ENCODE peak calls at places on chromosome 15, in nine cellular contexts. L, O, I, K, T, N, S, Y and B are unnamed samples. For H3K27me3, the result is how much of the 10 kb centered on the place peaks cover.

GRCh38 chr15:36887214-36888017 is 212.9 kb downstream of the MEIS2 start:
- DNase-seq in O (no peak), I (no peak), L (no peak), S (no peak), K (no peak), N (no peak), T (no peak), Y (no peak), B (no peak)

GRCh38 chr15:85494035-85494793 is 113.8 kb downstream of the AKAP13 start:
- DNase-seq in N (no peak), L (no peak), I (peak), O (no peak), K (no peak), Y (peak), T (peak), S (no peak), B (no peak)

GRCh38 chr15:33067456-33067855 is 127.1 kb downstream of the FMN1 start:
- DNase-seq in O (no peak), S (no peak), L (no peak), Y (no peak), T (no peak), N (no peak), K (no peak), I (no peak), B (no peak)

GRCh38 chr15:58203537-58203936 is 65.4 kb downstream of the AQP9 start:
- DNase-seq in I (no peak), N (no peak), T (no peak), K (no peak), Y (peak), S (no peak), L (no peak), O (peak), B (no peak)

GRCh38 chr15:45242289-45242688 is 9.7 kb upstream of the SLC28A2 start:
- DNase-seq in L (no peak), T (no peak), O (no peak), Y (no peak), I (no peak), K (no peak), N (no peak), S (no peak), B (no peak)

GRCh38 chr15:75694241-75695182 is 18.1 kb downstream of the CSPG4 start:
- DNase-seq in N (no peak), K (no peak), T (no peak), Y (peak), S (peak), L (peak), O (peak), I (no peak), B (peak)

GRCh38 chr15:74176262-74177208 is 3.0 kb downstream of the ISLR start:
- DNase-seq in N (no peak), T (no peak), I (no peak), O (no peak), L (peak), Y (no peak), K (no peak), S (no peak), B (no peak)

GRCh38 chr15:101357333-101357732 is 62.3 kb upstream of the SNRPA1 start:
- DNase-seq in O (no peak), N (no peak), Y (no peak), L (no peak), K (no peak), I (no peak), T (no peak), S (peak), B (no peak)

GRCh38 chr15:78651930-78652655 is 11.1 kb upstream of the CHRNB4 start:
- DNase-seq in L (no peak), N (no peak), I (no peak), T (no peak), O (no peak), K (no peak), S (no peak), Y (no peak), B (no peak)

GRCh38 chr15:95760508-95760907 is 570.0 kb upstream of the NR2F2 start:
- DNase-seq in L (no peak), Y (peak), S (no peak), N (peak), I (peak), O (no peak), K (no peak), T (no peak), B (no peak)

GRCh38 chr15:54273928-54274327 is 295.7 kb downstream of the UNC13C start:
- DNase-seq in S (no peak), L (no peak), K (no peak), Y (no peak), O (no peak), I (no peak), T (no peak), N (peak), B (no peak)

GRCh38 chr15:71349736-71350515 is 234.7 kb downstream of the THSD4 start:
- DNase-seq in T (no peak), K (no peak), O (no peak), S (no peak), N (no peak), L (no peak), Y (no peak), I (no peak), B (no peak)

GRCh38 chr15:75163150-75163564 is 38.5 kb upstream of the C15orf39 start:
- DNase-seq in O (peak), K (no peak), N (no peak), I (no peak), S (no peak), T (no peak), Y (no peak), L (no peak), B (no peak)

GRCh38 chr15:59632714-59633113 is 21.1 kb downstream of the GCNT3 start:
- DNase-seq in S (no peak), I (no peak), N (no peak), Y (no peak), O (no peak), L (no peak), T (no peak), K (no peak), B (no peak)

GRCh38 chr15:101439920-101440319 is 49.6 kb downstream of the PCSK6 start:
- DNase-seq in N (no peak), I (no peak), O (no peak), S (peak), K (no peak), L (no peak), T (no peak), Y (no peak), B (no peak)

GRCh38 chr15:93088981-93089854 is at the start of gene RGMA:
- DNase-seq in K (no peak), I (no peak), O (no peak), L (peak), T (no peak), N (no peak), S (no peak), Y (no peak), B (no peak)
- H3K27me3 ChIP-seq in K (under half), I (under half), O (under half), L (under half), T (under half), N (half or more), S (half or more), Y (under half), B (half or more)

GRCh38 chr15:49986326-49986725 is 132.7 kb downstream of the ATP8B4 start:
- DNase-seq in L (no peak), Y (no peak), K (no peak), T (no peak), I (no peak), O (no peak), N (no peak), S (no peak), B (no peak)

GRCh38 chr15:49987896-49988295 is 131.1 kb downstream of the ATP8B4 start:
- DNase-seq in S (no peak), O (no peak), Y (no peak), N (no peak), L (no peak), K (no peak), I (no peak), T (no peak), B (no peak)

GRCh38 chr15:49985463-49985862 is 133.6 kb downstream of the ATP8B4 start:
- DNase-seq in L (no peak), N (no peak), O (no peak), I (no peak), K (no peak), Y (no peak), S (no peak), T (no peak), B (no peak)

GRCh38 chr15:49988766-49989165 is 130.3 kb downstream of the ATP8B4 start:
- DNase-seq in Y (no peak), K (no peak), T (no peak), N (no peak), I (no peak), L (no peak), S (no peak), O (no peak), B (no peak)

GRCh38 chr15:49987198-49987785 is 131.7 kb downstream of the ATP8B4 start:
- DNase-seq in Y (no peak), T (no peak), K (no peak), O (no peak), S (no peak), I (no peak), L (no peak), N (no peak), B (no peak)
- TF ChIP-seq POLR2AphosphoS5 in Y (no peak), T (no peak), K (no peak), O (no peak), S (no peak), I (no peak), L (no peak), N (no peak), B (no peak)

GRCh38 chr15:63778800-63779199 is 54.9 kb downstream of the HERC1 start:
- DNase-seq in T (no peak), K (no peak), S (no peak), N (no peak), O (no peak), I (no peak), Y (no peak), L (no peak), B (no peak)
- H3K27me3 ChIP-seq in T (under half), K (under half), S (under half), N (under half), O (under half), I (under half), Y (under half), L (under half), B (under half)

GRCh38 chr15:89954541-89954940 is 41.8 kb upstream of the ARPIN start:
- DNase-seq in L (no peak), Y (no peak), T (no peak), S (no peak), N (no peak), K (no peak), I (no peak), O (no peak), B (no peak)

GRCh38 chr15:89963301-89964288 is 37.5 kb upstream of the ZNF710 start:
- DNase-seq in O (no peak), I (no peak), K (no peak), Y (no peak), N (peak), T (no peak), L (no peak), S (peak), B (no peak)

GRCh38 chr15:89958107-89958805 is 42.9 kb upstream of the ZNF710 start:
- DNase-seq in K (peak), N (no peak), T (no peak), Y (no peak), S (peak), O (no peak), I (no peak), L (no peak), B (peak)
- TF ChIP-seq POLR2AphosphoS5 in K (no peak), N (no peak), T (no peak), Y (no peak), S (no peak), O (no peak), I (no peak), L (no peak), B (no peak)

DNA sequence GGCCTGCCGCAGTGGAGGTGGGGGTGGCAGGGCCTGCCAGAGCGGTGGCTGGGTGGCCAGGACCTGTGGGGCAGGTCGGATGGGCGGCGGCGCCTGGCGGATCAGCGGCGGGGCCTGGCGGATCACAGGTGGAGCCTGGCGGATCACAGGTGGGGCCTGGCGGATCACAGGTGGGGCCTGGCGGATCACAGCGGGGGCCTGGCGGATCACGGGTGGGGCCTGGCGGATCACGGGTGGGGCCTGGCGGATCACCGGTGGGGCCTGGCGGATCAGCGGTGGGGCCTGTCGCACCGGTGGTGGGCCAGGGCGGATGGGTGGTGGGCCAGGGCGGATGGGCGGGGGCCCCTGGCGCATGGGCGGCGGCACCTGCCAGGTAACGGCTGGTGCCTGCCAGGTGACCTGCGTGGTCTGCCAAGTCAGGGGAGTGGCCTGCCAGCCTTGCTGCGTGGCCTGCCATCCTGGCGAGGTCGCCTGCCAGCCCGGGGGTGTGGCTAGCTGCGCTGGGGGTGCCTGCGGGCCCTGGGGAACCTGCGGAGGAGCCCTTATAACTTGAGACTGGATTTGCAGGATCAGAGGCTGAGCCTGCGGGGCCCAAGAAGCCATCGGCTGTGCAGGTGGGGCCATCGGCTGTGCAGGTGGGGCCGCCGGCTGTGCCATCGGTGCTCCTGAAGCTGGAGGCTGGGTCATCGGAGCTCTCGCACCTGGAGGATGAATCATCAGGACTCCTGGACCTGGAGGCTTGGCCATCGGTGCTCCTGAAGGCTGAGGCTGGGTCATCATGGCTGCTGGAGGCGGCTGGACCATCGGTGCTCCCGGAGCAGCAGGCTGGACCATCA is 1.3 kb downstream of the MAGEL2 start:
- DNase-seq in L (no peak), O (no peak), S (no peak), I (no peak), T (no peak), K (no peak), N (no peak), Y (no peak), B (no peak)
- H3K27me3 ChIP-seq in L (under half), O (under half), S (under half), I (under half), T (under half), K (under half), N (under half), Y (under half), B (under half)

GRCh38 chr15:63502137-63502801 is 2.1 kb upstream of the USP3 start:
- DNase-seq in N (no peak), K (peak), S (peak), O (no peak), Y (peak), T (no peak), I (peak), L (no peak), B (peak)

GRCh38 chr15:63502843-63503738 is 1.3 kb upstream of the USP3 start:
- DNase-seq in N (peak), L (peak), O (peak), Y (peak), K (peak), T (peak), S (peak), I (peak), B (peak)

GRCh38 chr15:63504979-63505841 is 817 bp downstream of the USP3 start:
- DNase-seq in S (peak), O (peak), N (peak), I (no peak), T (no peak), K (peak), L (peak), Y (peak), B (peak)

GRCh38 chr15:63504247-63504978 is at the start of gene USP3:
- DNase-seq in Y (peak), S (peak), N (peak), I (peak), L (peak), O (peak), K (peak), T (peak), B (peak)

GRCh38 chr15:63503739-63504246 is 600 bp upstream of the USP3 start:
- DNase-seq in N (peak), S (peak), T (peak), Y (peak), O (peak), I (peak), L (peak), K (no peak), B (peak)
- TF ChIP-seq POLR2AphosphoS5 in N (no peak), S (no peak), T (no peak), Y (no peak), O (peak), I (no peak), L (no peak), K (no peak), B (no peak)